ENCODE peak calls at places on chromosomes 2 and 18, in nine cellular contexts. W is uterus, D is T follicular helper cell, Z is aorta, U is anterior cingulate cortex, J is HEK293T, O is endothelial cell, P is GM20000, L is AG09309. I is an unnamed sample.

GRCh38 chr18:49628993-49629795 is 67.3 kb downstream of the LIPG start:
- DNase-seq in W (no peak), D (no peak), Z (no peak), U (peak; percentile 51), J (no peak), O (no peak), P (no peak), L (no peak), I (no peak)

GRCh38 chr2:157236404-157236803 is 21.1 kb upstream of the GALNT5 start:
- DNase-seq in W (no peak), D (no peak), Z (no peak), U (no peak), J (no peak), O (no peak), P (no peak), L (no peak), I (no peak)

GRCh38 chr2:15359716-15360531 is 201.2 kb downstream of the NBAS start:
- DNase-seq in W (no peak), D (no peak), Z (no peak), U (no peak), J (no peak), O (no peak), P (no peak), L (no peak), I (peak; percentile 53)

GRCh38 chr2:12543452-12544220 is 173.1 kb upstream of the TRIB2 start:
- DNase-seq in W (no peak), D (no peak), Z (no peak), U (no peak), J (no peak), O (no peak), P (no peak), L (peak; percentile 51), I (peak; percentile 66)

GRCh38 chr2:230931556-230932231 is 6.7 kb upstream of the GPR55 start:
- DNase-seq in W (no peak), D (no peak), Z (peak; percentile 61), U (no peak), J (no peak), O (no peak), P (no peak), L (no peak), I (no peak)

GRCh38 chr18:14912967-14913366 is 165.0 kb downstream of the ANKRD30B start:
- DNase-seq in W (no peak), D (no peak), Z (no peak), U (no peak), J (no peak), O (no peak), P (no peak), L (no peak), I (no peak)

GRCh38 chr2:141199711-141200110 is 931.1 kb downstream of the LRP1B start:
- DNase-seq in W (no peak), D (no peak), Z (no peak), U (no peak), J (no peak), O (no peak), P (no peak), L (no peak), I (no peak)

GRCh38 chr2:75799859-75800258 is 89.1 kb upstream of the GCFC2 start:
- DNase-seq in W (no peak), D (no peak), Z (no peak), U (no peak), J (no peak), O (no peak), P (peak; percentile 36), L (no peak), I (no peak)

GRCh38 chr18:1663879-1664705 is 759.4 kb downstream of the ADCYAP1 start:
- DNase-seq in W (no peak), D (no peak), Z (peak; percentile 71), U (no peak), J (peak; percentile 18), O (peak; percentile 75), P (peak; percentile 9), L (no peak), I (peak; percentile 45)

GRCh38 chr2:126909366-126909765 is 10.7 kb downstream of the TEX51 start:
- DNase-seq in W (no peak), D (no peak), Z (no peak), U (no peak), J (no peak), O (peak; percentile 1), P (no peak), L (no peak), I (no peak)

GRCh38 chr18:40168026-40168425 is 1787.0 kb upstream of the PIK3C3 start:
- DNase-seq in W (no peak), D (no peak), Z (no peak), U (no peak), J (no peak), O (no peak), P (no peak), L (no peak), I (no peak)

GRCh38 chr18:5173216-5173615 is 23.8 kb downstream of the AKAIN1 start:
- DNase-seq in W (no peak), D (no peak), Z (no peak), U (no peak), J (no peak), O (no peak), P (no peak), L (no peak), I (no peak)

GRCh38 chr2:162166745-162167144 is 14.7 kb upstream of the GCG start:
- DNase-seq in W (no peak), D (no peak), Z (no peak), U (no peak), J (no peak), O (no peak), P (no peak), L (no peak), I (no peak)